ENCODE peak calls at places on chromosomes 5 and 9, in five cellular contexts. M is fibroblast of villous mesenchyme; Q is CMK; O is CD4-positive, alpha-beta T cell; X is Panc1. F is an unnamed sample.

GRCh38 chr5:100430268-100430900 is 104.8 kb upstream of the FAM174A start:
- DNase-seq in O (peak), Q (no peak), X (peak), M (peak), F (peak)

GRCh38 chr5:176515396-176515795 is 21.8 kb downstream of the RNF44 start:
- DNase-seq in M (no peak), Q (no peak), X (no peak), O (no peak), F (no peak)

GRCh38 chr5:129951039-129951438 is 46.8 kb downstream of the CHSY3 start:
- DNase-seq in Q (no peak), X (no peak), M (peak), O (no peak), F (no peak)

GRCh38 chr5:133925866-133926488 is 42.4 kb downstream of the C5orf15 start:
- DNase-seq in Q (no peak), O (no peak), X (no peak), M (no peak), F (no peak)

GRCh38 chr9:72464819-72465218 is 56.6 kb upstream of the TMC1 start:
- DNase-seq in M (no peak), X (no peak), O (no peak), Q (no peak), F (no peak)

GRCh38 chr9:84170521-84171141 is 169.9 kb downstream of the SLC28A3 start:
- DNase-seq in X (no peak), Q (no peak), O (no peak), M (peak), F (no peak)

GRCh38 chr5:172768573-172769323 is 2.2 kb downstream of the DUSP1 start:
- DNase-seq in X (peak), O (no peak), Q (no peak), M (peak), F (peak)

GRCh38 chr5:174044451-174044850 is 1.1 kb upstream of the NSG2 start:
- DNase-seq in O (no peak), M (no peak), Q (no peak), X (no peak), F (no peak)

GRCh38 chr5:135826994-135827671 is 7.3 kb upstream of the SLC25A48 start:
- DNase-seq in X (no peak), M (no peak), O (no peak), Q (no peak), F (no peak)

GRCh38 chr5:37554938-37555337 is 175.8 kb downstream of the WDR70 start:
- DNase-seq in X (no peak), Q (no peak), O (no peak), M (peak), F (no peak)

GRCh38 chr5:131776451-131776850 is 20.4 kb downstream of the FNIP1 start:
- DNase-seq in O (no peak), M (no peak), Q (no peak), X (no peak), F (no peak)

GRCh38 chr5:96942078-96942477 is 6.2 kb downstream of the LNPEP start:
- DNase-seq in O (no peak), X (no peak), Q (no peak), M (no peak), F (no peak)

GRCh38 chr9:110446171-110446570 is 108.5 kb upstream of the TXNDC8 start:
- DNase-seq in Q (no peak), O (no peak), M (no peak), X (no peak), F (no peak)

GRCh38 chr9:96209407-96210031 is 92.5 kb downstream of the HSD17B3 start:
- DNase-seq in O (no peak), M (peak), X (no peak), Q (no peak), F (no peak)

GRCh38 chr9:127074561-127075548 is 47.6 kb downstream of the ANGPTL2 start:
- DNase-seq in Q (no peak), X (no peak), O (no peak), M (no peak), F (no peak)

GRCh38 chr9:131289301-131290038 is at the start of gene PLPP7:
- DNase-seq in O (no peak), X (no peak), M (peak), Q (no peak), F (no peak)

GRCh38 chr9:95852059-95853032 is 23.1 kb upstream of the ERCC6L2 start:
- DNase-seq in O (no peak), X (no peak), Q (no peak), M (no peak), F (no peak)

GRCh38 chr5:154077692-154078091 is 38.9 kb downstream of the MFAP3 start:
- DNase-seq in M (peak), Q (no peak), O (no peak), X (no peak), F (no peak)

GRCh38 chr5:166341708-166342329 is 1949.6 kb upstream of the WWC1 start:
- DNase-seq in X (no peak), M (no peak), O (no peak), Q (no peak), F (no peak)

F was measured in CD8-positive, alpha-beta T cell.